ENCODE peak calls at places on chromosomes 3 and 15, in four cellular contexts. R is GM12878, F is K562, Y is endothelial cell of umbilical vein. Z is an unnamed sample.

GRCh38 chr3:160885791-160886286 is 129.8 kb downstream of the PPM1L start:
- DNase-seq in F (no peak), Y (peak), R (peak), Z (peak)

GRCh38 chr3:45976191-45977091 is 19.2 kb downstream of the FYCO1 start:
- DNase-seq in R (no peak), Y (peak), F (no peak), Z (no peak)

GRCh38 chr15:45495588-45495987 is 27.0 kb downstream of the SLC30A4 start:
- DNase-seq in F (no peak), Y (no peak), R (no peak), Z (no peak)

GRCh38 chr3:54681706-54682105 is 246.2 kb downstream of the LRTM1 start:
- DNase-seq in Y (no peak), F (no peak), R (no peak), Z (no peak)

GRCh38 chr3:66439666-66440344 is 61.0 kb downstream of the LRIG1 start:
- DNase-seq in F (no peak), Y (no peak), R (no peak), Z (no peak)

GRCh38 chr3:183541235-183541655 is 14.3 kb downstream of the KLHL6 start:
- DNase-seq in R (no peak), F (no peak), Y (no peak), Z (no peak)

GRCh38 chr15:52139599-52140462 is 27.3 kb upstream of the BCL2L10 start:
- DNase-seq in Y (peak), F (peak), R (peak), Z (peak)

GRCh38 chr15:44501768-44502366 is 35.1 kb upstream of the EIF3J start:
- DNase-seq in F (peak), Y (peak), R (no peak), Z (peak)

GRCh38 chr3:176351408-176351807 is 845.9 kb downstream of the TBL1XR1 start:
- DNase-seq in Y (no peak), F (no peak), R (no peak), Z (peak)

GRCh38 chr3:111667621-111668239 is 72.6 kb upstream of the ZBED2 start:
- DNase-seq in R (peak), F (no peak), Y (peak), Z (peak)

GRCh38 chr15:83443076-83443847 is 3.9 kb upstream of the SH3GL3 start:
- DNase-seq in R (no peak), F (no peak), Y (no peak), Z (no peak)

GRCh38 chr15:26235864-26236263 is 372.7 kb upstream of the ATP10A start:
- DNase-seq in Y (no peak), R (no peak), F (no peak), Z (no peak)

GRCh38 chr15:26235148-26235769 is 372.1 kb upstream of the ATP10A start:
- DNase-seq in F (no peak), Y (no peak), R (no peak), Z (no peak)
- TF ChIP-seq FOS in F (no peak), Y (no peak), R (no peak), Z (no peak)

DNA sequence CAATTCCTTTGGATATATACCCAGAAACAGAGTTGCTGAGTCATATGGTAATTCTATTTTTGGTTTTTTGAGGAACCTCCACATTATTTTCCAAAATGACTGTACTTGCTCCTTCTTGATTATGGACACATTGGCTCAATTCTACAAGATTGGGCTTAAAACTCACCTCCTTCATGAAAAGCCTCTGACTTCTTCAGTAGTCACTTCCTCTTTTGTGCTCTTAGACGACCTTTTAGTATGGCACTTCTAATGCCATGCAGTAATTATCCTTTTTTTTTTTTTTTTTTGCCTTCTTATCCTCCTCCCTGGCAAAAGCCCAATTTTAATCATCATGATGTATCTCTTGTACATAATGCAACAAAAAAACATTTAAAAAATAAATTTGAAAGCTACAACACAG is 33.0 kb upstream of the ABHD17C start:
- DNase-seq in F (no peak), Y (no peak), R (no peak), Z (no peak)
- TF ChIP-seq FOS in F (no peak), Y (peak), R (no peak), Z (no peak)

DNA sequence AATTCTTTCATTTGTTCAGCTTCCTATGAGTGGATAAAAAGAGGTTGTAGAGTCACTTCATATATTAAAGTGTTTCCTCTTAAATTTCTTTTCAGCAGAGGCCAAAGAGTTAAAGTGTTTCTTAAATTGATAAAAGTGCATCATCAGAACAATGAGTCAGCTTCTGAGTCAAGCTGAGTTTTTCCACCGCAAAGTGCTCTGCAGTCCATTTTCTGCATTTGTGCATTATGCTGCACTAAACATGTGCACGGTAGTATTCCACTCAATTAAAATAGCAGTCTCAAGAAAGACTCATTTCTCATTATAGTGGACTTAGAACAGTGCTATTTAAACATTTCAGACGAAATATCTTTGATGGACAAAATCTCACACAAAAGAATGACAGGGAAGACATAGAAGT is 152.0 kb downstream of the ZBBX start:
- DNase-seq in R (no peak), Y (no peak), F (no peak), Z (peak)
- TF ChIP-seq FOS in R (no peak), Y (no peak), F (no peak), Z (no peak)

DNA sequence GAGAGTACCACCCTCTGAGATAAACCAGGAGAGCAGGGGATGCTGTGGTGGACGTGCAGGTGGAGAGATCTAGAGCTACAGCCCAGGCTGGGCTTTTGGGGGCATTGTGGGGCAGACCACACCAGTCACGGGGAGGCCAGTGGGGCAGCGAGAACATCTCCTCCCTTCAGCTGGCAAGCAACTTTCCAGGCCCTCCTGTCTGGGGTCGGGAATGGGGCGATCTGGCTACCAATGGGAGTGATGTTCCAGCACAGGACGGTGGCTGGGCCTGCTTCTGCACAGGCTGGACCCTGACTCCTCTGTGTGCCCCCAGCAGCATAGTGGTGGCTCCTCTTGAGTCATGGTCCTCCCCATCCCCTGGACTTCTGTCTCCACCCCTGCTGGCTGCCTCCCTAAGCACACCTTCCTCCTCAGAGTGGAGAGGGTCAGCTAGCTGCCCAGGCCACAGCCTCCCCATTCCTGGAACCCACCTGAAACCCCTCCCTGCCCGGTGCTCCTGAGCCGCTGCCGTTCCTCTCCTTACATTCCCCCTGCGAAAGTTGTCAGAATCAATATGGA is 16.1 kb downstream of the IRAK2 start:
- DNase-seq in R (no peak), F (no peak), Y (no peak), Z (no peak)
- TF ChIP-seq FOS in R (no peak), F (no peak), Y (no peak), Z (no peak)

GRCh38 chr3:12353796-12354505 is 65.1 kb downstream of the PPARG start:
- DNase-seq in R (no peak), F (no peak), Y (no peak), Z (no peak)
- TF ChIP-seq FOS in R (no peak), F (no peak), Y (no peak), Z (no peak)

DNA sequence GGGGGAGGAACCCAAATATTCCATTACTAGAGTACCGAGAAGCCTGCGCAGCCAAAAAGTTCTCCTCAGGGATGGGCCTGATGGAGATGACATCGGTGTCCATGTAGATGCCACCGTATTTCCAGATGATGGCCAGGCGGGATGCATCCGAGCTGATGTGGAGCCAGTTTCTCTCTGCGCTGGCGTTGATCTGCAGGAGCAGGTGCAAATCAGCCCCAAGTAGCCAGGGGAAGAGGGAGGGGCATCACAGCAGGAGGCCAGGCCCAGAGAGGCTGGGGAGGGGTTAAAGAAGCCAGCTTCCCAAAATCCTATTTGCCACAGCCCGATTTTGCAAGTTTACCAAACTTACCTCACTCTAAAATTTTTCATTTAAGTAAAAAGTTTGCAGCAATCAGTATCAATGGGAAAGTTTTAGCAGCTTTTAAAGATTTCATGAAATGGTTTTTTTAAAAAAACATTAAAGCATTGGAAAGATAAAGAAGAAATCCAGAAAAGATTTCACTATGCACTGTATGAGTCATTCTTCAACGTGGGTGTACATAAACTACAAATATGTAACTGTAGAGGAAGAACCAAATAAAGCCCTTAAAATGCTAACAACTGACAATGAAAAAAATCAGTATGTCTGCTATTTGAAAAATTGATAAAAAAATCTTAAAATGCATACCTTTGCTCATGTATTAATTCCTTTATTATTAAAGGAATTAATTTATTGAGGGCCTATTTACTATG is 7.3 kb downstream of the A4GNT start:
- DNase-seq in Y (no peak), R (no peak), F (no peak), Z (peak)
- TF ChIP-seq FOS in Y (no peak), R (no peak), F (no peak), Z (peak)

Z was measured in IMR-90.